ENCODE peak calls at places on chromosomes 3 and 15, in seven cellular contexts. X is glutamatergic neuron; M is stimulated activated CD8-positive, alpha-beta memory T cell treated with anti-CD3 and anti-CD28 coated beads, Interleukin-4, amount 100 ng/mL, for 4 hours; Q is activated CD4-positive, alpha-beta T cell treated with anti-CD3 and anti-CD28 coated beads, Interleukin-2, amount 50 U/mL, for 48 hours; V is SIG-M5; H is iris pigment epithelial cell; W is T-helper 1 cell. S is an unnamed sample.

GRCh38 chr3:55322649-55323048 is 164.5 kb downstream of the WNT5A start:
- DNase-seq in V (no peak), H (no peak), Q (no peak), W (no peak), X (no peak), M (no peak), S (no peak)

GRCh38 chr3:18828637-18829036 is 319.7 kb upstream of the KCNH8 start:
- DNase-seq in Q (no peak), X (no peak), W (no peak), M (no peak), V (no peak), H (no peak), S (no peak)

GRCh38 chr3:194586839-194587238 is 46.4 kb downstream of the TMEM44 start:
- DNase-seq in H (peak), M (no peak), V (no peak), W (no peak), X (no peak), Q (peak), S (no peak)

GRCh38 chr15:80662129-80662528 is 33.0 kb upstream of the ABHD17C start:
- DNase-seq in X (no peak), V (no peak), H (no peak), Q (no peak), W (no peak), M (no peak), S (no peak)

GRCh38 chr3:158420654-158421396 is 150.2 kb upstream of the MLF1 start:
- DNase-seq in W (no peak), H (peak), Q (no peak), X (no peak), M (no peak), V (no peak), S (no peak)

GRCh38 chr3:12416731-12417130 is 67.5 kb upstream of the TSEN2 start:
- DNase-seq in H (no peak), W (no peak), X (no peak), V (no peak), M (no peak), Q (no peak), S (no peak)

GRCh38 chr3:35487396-35487795 is 151.9 kb upstream of the ARPP21 start:
- DNase-seq in W (no peak), V (no peak), H (no peak), Q (no peak), M (no peak), X (no peak), S (no peak)

GRCh38 chr3:68017069-68017468 is 362.7 kb upstream of the SUCLG2 start:
- DNase-seq in H (no peak), M (no peak), Q (no peak), V (no peak), W (no peak), X (no peak), S (no peak)

GRCh38 chr3:43537206-43537605 is 84.6 kb downstream of the ANO10 start:
- DNase-seq in H (no peak), Q (no peak), M (no peak), V (no peak), W (no peak), X (peak), S (no peak)

GRCh38 chr3:46655271-46655670 is 38.2 kb downstream of the ALS2CL start:
- DNase-seq in M (no peak), V (no peak), W (no peak), Q (no peak), H (no peak), X (no peak), S (no peak)

GRCh38 chr15:26889298-26889898 is 22.5 kb downstream of the GABRA5 start:
- DNase-seq in X (no peak), W (peak), Q (peak), M (peak), H (peak), V (no peak), S (peak)

GRCh38 chr3:178966299-178967183 is 105.1 kb downstream of the ZMAT3 start:
- DNase-seq in V (no peak), H (peak), M (no peak), Q (no peak), X (no peak), W (no peak), S (no peak)

GRCh38 chr15:58528197-58528870 is 96.5 kb downstream of the LIPC start:
- DNase-seq in V (no peak), M (no peak), W (no peak), Q (no peak), X (no peak), H (peak), S (no peak)

GRCh38 chr3:9792405-9793160 is at the start of the genes ARPC4 and TADA3:
- DNase-seq in V (peak), X (peak), H (peak), W (peak), M (peak), Q (peak), S (peak)

GRCh38 chr15:56082263-56082761 is 88.9 kb upstream of the NEDD4 start:
- DNase-seq in W (no peak), H (no peak), M (no peak), V (no peak), Q (no peak), X (no peak), S (no peak)

GRCh38 chr15:26772588-26773484 is at the start of gene GABRB3:
- DNase-seq in Q (no peak), V (no peak), W (no peak), H (no peak), M (no peak), X (peak), S (peak)

GRCh38 chr3:23183731-23184130 is 19.4 kb upstream of the UBE2E2 start:
- DNase-seq in H (peak), Q (no peak), X (no peak), M (no peak), V (no peak), W (no peak), S (peak)

GRCh38 chr3:158974905-158975304 is 173.1 kb downstream of the MFSD1 start:
- DNase-seq in X (no peak), Q (no peak), M (no peak), W (no peak), H (no peak), V (no peak), S (no peak)

GRCh38 chr3:9903238-9903624 is 583 bp downstream of the IL17RE start:
- DNase-seq in H (no peak), X (no peak), M (no peak), V (no peak), Q (peak), W (no peak), S (no peak)

GRCh38 chr3:57094606-57095005 is 34.1 kb downstream of the SPATA12 start:
- DNase-seq in V (no peak), H (peak), Q (no peak), X (no peak), W (no peak), M (no peak), S (no peak)

GRCh38 chr3:172666873-172667694 is 43.8 kb downstream of the NCEH1 start:
- DNase-seq in V (peak), X (peak), H (peak), M (peak), W (peak), Q (peak), S (peak)

GRCh38 chr15:36579792-36580431 is 486 bp downstream of the CDIN1 start:
- DNase-seq in Q (no peak), W (peak), X (no peak), M (no peak), H (no peak), V (no peak), S (no peak)

S was measured in WTC11.